ENCODE peak calls at places on chromosomes 4 and X, in five cellular contexts. X is astrocyte, B is fibroblast of lung, T is neuronal stem cell, O is trophoblast cell. N is an unnamed sample. For H3K4me1, the result is how much of the 10 kb centered on the place peaks cover.

GRCh38 chr4:85106805-85107336 is 140.4 kb upstream of the WDFY3 start:
- DNase-seq in T (no peak), X (no peak), B (no peak), O (no peak), N (no peak)

GRCh38 chrX:12988797-12989196 is 13.9 kb downstream of the TMSB4X start:
- DNase-seq in T (no peak), B (peak), O (no peak), X (peak), N (peak)

GRCh38 chr4:64784125-64784524 is 374.9 kb upstream of the TECRL start:
- DNase-seq in X (peak), T (no peak), O (no peak), B (no peak), N (peak)

GRCh38 chrX:38929966-38930421 is 128.7 kb downstream of the MID1IP1 start:
- DNase-seq in T (no peak), B (peak), X (peak), O (no peak), N (peak)

GRCh38 chr4:158172558-158173258 is at the start of gene GASK1B:
- DNase-seq in X (peak), T (peak), B (peak), O (no peak), N (peak)

GRCh38 chrX:47212381-47213293 is 5.8 kb upstream of the CDK16 start:
- DNase-seq in X (no peak), B (no peak), O (no peak), T (no peak), N (no peak)

GRCh38 chr4:121155893-121156292 is 8.2 kb downstream of the TNIP3 start:
- DNase-seq in O (peak), T (no peak), X (peak), B (peak), N (peak)

GRCh38 chrX:153778151-153778551 is 2.7 kb upstream of the SRPK3 start:
- DNase-seq in O (no peak), B (no peak), X (no peak), T (no peak), N (no peak)

GRCh38 chr4:4269326-4269725 is 20.6 kb downstream of the LYAR start:
- DNase-seq in B (no peak), T (no peak), O (no peak), X (no peak), N (no peak)

GRCh38 chrX:138756234-138756633 is 44.7 kb upstream of the FGF13 start:
- DNase-seq in O (no peak), T (peak), X (peak), B (peak), N (peak)

GRCh38 chr4:139776235-139776634 is 110.6 kb downstream of the MGST2 start:
- DNase-seq in O (no peak), B (no peak), X (no peak), T (no peak), N (no peak)

GRCh38 chr4:32117696-32118095 is 1397.5 kb downstream of the PCDH7 start:
- DNase-seq in O (no peak), B (no peak), X (no peak), T (no peak), N (no peak)

GRCh38 chrX:64580035-64580434 is 184.8 kb upstream of the MTMR8 start:
- DNase-seq in T (no peak), B (no peak), X (no peak), O (no peak), N (no peak)

GRCh38 chr4:123399638-123400358 is 3.2 kb downstream of the SPRY1 start:
- DNase-seq in X (peak), T (no peak), B (peak), O (no peak), N (peak)

GRCh38 chr4:67713531-67714247 is 12.7 kb upstream of the UBA6 start:
- DNase-seq in T (no peak), O (no peak), B (peak), X (peak), N (peak)

GRCh38 chrX:136176399-136176825 is 29.1 kb downstream of the FHL1 start:
- DNase-seq in T (no peak), O (no peak), X (peak), B (peak), N (peak)

GRCh38 chr4:163121689-163122088 is 45.0 kb downstream of the NAF1 start:
- DNase-seq in O (no peak), T (no peak), B (peak), X (no peak), N (no peak)

GRCh38 chr4:182212211-182212761 is 30.9 kb upstream of the TENM3 start:
- DNase-seq in O (peak), T (peak), X (peak), B (peak), N (no peak)

GRCh38 chr4:170007113-170007512 is 19.1 kb downstream of the MFAP3L start:
- DNase-seq in O (no peak), T (no peak), B (no peak), X (peak), N (no peak)

GRCh38 chr4:123363729-123364128 is 32.9 kb upstream of the SPRY1 start:
- DNase-seq in T (no peak), B (no peak), O (no peak), X (no peak), N (no peak)

GRCh38 chr4:41095973-41096372 is 118.4 kb downstream of the APBB2 start:
- DNase-seq in X (peak), T (no peak), O (peak), B (no peak), N (peak)

GRCh38 chr4:90515191-90515590 is 388.0 kb downstream of the CCSER1 start:
- DNase-seq in T (no peak), X (no peak), O (no peak), B (no peak), N (no peak)

GRCh38 chr4:133921280-133922195 is 280.1 kb downstream of the PABPC4L start:
- DNase-seq in O (peak), T (no peak), B (peak), X (no peak), N (peak)

GRCh38 chr4:159400782-159401712 is 298.2 kb downstream of the RAPGEF2 start:
- DNase-seq in B (no peak), O (no peak), T (no peak), X (no peak), N (peak)

GRCh38 chrX:2162695-2163094 is 338.1 kb downstream of the DHRSX start:
- DNase-seq in O (no peak), B (no peak), T (no peak), X (no peak), N (no peak)

DNA sequence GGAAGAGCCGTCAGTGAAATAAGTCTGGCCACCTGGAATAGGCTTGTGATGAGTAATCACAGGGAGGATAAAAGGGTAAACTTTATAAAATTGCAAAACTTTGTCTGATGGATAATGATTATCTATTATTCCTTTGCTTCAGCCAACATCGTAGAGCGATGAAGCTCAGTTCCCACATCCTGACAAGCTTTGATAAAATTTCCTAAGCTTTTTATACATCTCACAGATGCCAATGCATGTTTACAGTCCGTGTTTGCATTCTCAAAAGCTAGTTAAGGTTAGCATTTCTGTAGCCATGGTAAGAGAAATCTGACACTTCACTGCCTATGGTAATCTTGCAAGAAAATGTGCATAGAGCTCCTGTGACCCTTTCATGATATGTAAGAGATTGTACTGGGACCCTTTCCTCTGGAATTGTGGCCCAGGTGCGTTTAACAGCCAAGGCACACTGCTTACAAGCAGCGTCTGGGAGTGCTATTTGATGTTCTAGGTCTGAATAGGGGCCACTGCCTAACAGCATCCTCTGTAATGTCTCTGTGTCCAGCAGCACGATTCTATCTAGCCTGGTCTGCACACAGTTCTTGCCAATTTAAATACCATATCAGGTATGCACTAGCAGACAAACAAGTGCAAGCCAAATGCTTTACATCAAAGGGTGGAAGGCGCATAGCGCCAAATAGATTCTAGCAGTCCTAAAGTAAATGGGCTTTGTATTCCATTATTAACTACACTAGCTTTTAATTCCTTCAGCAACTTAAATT is 15.6 kb upstream of the UGDH start:
- DNase-seq in O (no peak), T (no peak), X (no peak), B (no peak), N (no peak)
- H3K4me1 ChIP-seq in O (under half), T (under half), X (under half), B (under half), N (under half)

GRCh38 chr4:188266386-188266785 is 127.1 kb downstream of the TRIML1 start:
- DNase-seq in X (no peak), O (no peak), B (no peak), T (no peak), N (no peak)

GRCh38 chr4:188275686-188276085 is 136.4 kb downstream of the TRIML1 start:
- DNase-seq in B (no peak), X (no peak), T (no peak), O (no peak), N (no peak)

GRCh38 chr4:188268081-188268908 is 129.1 kb downstream of the TRIML1 start:
- DNase-seq in B (no peak), T (no peak), X (no peak), O (no peak), N (no peak)

DNA sequence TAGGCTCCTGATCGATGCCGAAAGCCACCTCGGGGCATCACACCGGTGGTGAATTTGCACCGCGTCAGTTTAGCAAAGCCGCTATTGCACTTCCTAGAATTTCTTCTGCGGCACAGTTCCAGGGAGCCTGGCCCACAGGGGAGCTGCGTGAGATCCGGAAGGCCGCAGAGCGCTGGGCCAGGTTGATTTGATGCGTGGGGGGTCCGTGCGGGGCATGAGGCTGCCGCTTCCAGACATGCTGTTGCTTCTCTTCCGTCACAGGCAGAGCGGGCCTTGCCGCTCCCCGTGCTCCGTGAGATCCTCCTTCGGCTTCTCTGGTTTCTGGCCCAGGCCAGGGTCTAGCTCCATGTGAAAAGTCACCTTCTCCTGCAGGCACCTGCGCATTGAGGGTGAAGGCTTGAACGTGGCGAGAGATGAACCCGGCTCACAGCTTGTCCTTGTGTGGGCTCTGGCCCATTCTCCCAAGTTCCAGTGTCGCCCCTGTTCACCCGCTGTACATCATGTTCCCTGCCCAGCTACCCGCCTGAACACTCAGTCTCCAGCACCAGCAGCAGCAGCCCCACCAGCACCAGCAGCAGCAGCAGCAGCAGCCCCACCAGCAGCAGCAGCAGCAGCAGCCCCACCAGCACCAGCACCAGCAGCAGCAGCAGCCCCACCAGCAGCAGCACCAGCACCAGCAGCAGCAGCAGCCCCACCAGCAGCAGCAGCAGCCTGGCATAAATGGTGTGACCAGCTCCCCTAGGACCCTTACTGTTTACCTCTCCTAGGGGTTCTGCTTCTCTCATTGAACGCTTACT is 131.2 kb downstream of the TRIML1 start:
- DNase-seq in T (no peak), X (no peak), O (peak), B (no peak), N (no peak)
- H2AFZ ChIP-seq in T (no peak), X (no peak), O (no peak), B (no peak), N (no peak)

GRCh38 chr4:34196375-34196774 is 2047.9 kb downstream of the ARAP2 start:
- DNase-seq in X (no peak), T (no peak), O (peak), B (peak), N (peak)

GRCh38 chr4:34198966-34199365 is 2045.3 kb downstream of the ARAP2 start:
- DNase-seq in B (no peak), T (no peak), X (no peak), O (no peak), N (no peak)

GRCh38 chr4:34194585-34194984 is 2049.7 kb downstream of the ARAP2 start:
- DNase-seq in B (no peak), O (no peak), T (no peak), X (no peak), N (no peak)

GRCh38 chr4:34193451-34194154 is 2050.7 kb downstream of the ARAP2 start:
- DNase-seq in X (peak), T (no peak), B (peak), O (no peak), N (peak)
- H3K4me1 ChIP-seq in X (under half), T (under half), B (under half), O (under half), N (under half)

GRCh38 chr4:129468624-129469023 is 372.7 kb downstream of the C4orf33 start:
- DNase-seq in B (no peak), T (no peak), O (no peak), X (no peak), N (no peak)
- H2AFZ ChIP-seq in B (no peak), T (no peak), O (no peak), X (no peak), N (no peak)

GRCh38 chrX:41705042-41705441 is 16.3 kb downstream of the GPR34 start:
- DNase-seq in T (no peak), O (no peak), X (no peak), B (no peak), N (no peak)
- H3K4me1 ChIP-seq in T (under half), O (under half), X (under half), B (under half), N (under half)

GRCh38 chr4:3267576-3268394 is 18.8 kb downstream of the MSANTD1 start:
- DNase-seq in B (no peak), X (no peak), O (peak), T (no peak), N (no peak)

GRCh38 chr4:3270141-3270611 is 21.2 kb downstream of the MSANTD1 start:
- DNase-seq in O (no peak), T (no peak), X (peak), B (no peak), N (no peak)

GRCh38 chr4:3268395-3269104 is 19.6 kb downstream of the MSANTD1 start:
- DNase-seq in B (no peak), X (no peak), T (no peak), O (no peak), N (no peak)

GRCh38 chr4:3271131-3271530 is 21.7 kb upstream of the RGS12 start:
- DNase-seq in O (no peak), X (no peak), B (no peak), T (no peak), N (no peak)

DNA sequence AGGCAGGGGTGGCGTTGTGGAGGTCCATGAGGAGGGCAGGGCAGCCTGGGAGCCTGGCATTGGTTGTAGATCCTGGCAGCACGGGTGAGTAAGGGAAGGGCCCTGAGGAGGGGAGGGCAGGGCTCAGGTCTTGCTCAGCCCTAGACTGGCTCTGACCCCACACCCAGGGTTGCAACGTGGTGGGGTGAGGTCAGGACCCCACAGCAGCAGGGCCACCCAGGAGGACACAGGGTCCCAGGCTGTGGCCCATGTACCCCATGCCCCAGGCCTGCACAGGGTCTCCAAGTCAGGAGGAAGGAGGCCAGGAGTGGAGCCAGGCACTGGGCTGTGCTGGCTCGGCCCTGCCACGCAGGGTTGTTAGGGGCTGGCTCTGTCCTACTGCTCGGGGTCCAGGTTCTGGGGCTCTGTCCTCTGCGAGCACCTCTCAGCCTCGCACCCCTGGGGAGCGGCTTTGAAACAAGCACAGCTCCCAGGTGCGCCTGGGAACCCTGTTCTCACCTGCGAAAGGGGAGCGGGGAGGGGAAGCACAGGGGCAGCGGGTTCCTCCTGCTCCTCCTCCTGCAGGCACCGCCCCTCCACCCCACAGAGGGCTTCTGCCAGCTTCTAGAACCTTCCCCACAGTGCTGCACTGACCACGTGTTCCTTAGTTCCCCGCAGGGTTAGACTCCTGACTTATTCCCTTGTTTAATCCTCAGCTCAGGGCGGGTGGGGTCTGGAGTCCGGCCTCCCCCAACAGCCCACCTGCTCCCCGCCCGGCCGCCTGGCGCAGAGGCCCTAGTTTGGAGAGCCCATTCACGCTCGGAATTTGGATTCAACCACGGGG is 20.4 kb downstream of the MSANTD1 start:
- DNase-seq in T (no peak), B (no peak), O (no peak), X (no peak), N (no peak)
- H2AFZ ChIP-seq in T (peak), B (no peak), O (no peak), X (no peak), N (no peak)

GRCh38 chr4:2258091-2259035 is 3.5 kb downstream of the MXD4 start:
- DNase-seq in B (no peak), X (no peak), O (no peak), T (no peak), N (no peak)
- H3K4me1 ChIP-seq in B (under half), X (under half), O (under half), T (under half), N (under half)

N was measured in GM23248.